ENCODE peak calls at places on chromosome 13, in four cellular contexts. V is hepatocyte; A is CD8-positive, alpha-beta memory T cell; R is CD4-positive, alpha-beta T cell. S is an unnamed sample.

GRCh38 chr13:94886191-94886590 is 173.8 kb upstream of the SOX21 start:
- DNase-seq in R (no peak), A (no peak), V (peak; percentile 13), S (no peak)

GRCh38 chr13:26498524-26499208 is 58.8 kb upstream of the WASF3 start:
- DNase-seq in A (no peak), V (no peak), R (no peak), S (no peak)

GRCh38 chr13:33676700-33677048 is 141.3 kb upstream of the RFC3 start:
- DNase-seq in V (peak; percentile 38), R (no peak), A (no peak), S (no peak)

GRCh38 chr13:20387441-20387971 is 138.2 kb downstream of the CRYL1 start:
- DNase-seq in R (no peak), A (no peak), V (no peak), S (no peak)

GRCh38 chr13:90868321-90868920 is 479.1 kb upstream of the MIR17HG start:
- DNase-seq in R (no peak), A (no peak), V (peak; percentile 28), S (no peak)

GRCh38 chr13:101489635-101490034 is 37.2 kb downstream of the ITGBL1 start:
- DNase-seq in R (no peak), V (no peak), A (no peak), S (no peak)

GRCh38 chr13:24147570-24147963 is 13.0 kb upstream of the SPATA13 start:
- DNase-seq in R (no peak), A (no peak), V (peak; percentile 18), S (no peak)

GRCh38 chr13:111046590-111047141 is 68.4 kb upstream of the ARHGEF7 start:
- DNase-seq in V (no peak), A (no peak), R (no peak), S (no peak)

GRCh38 chr13:43838909-43839308 is 40.6 kb downstream of the CCDC122 start:
- DNase-seq in V (no peak), A (no peak), R (no peak), S (no peak)

GRCh38 chr13:46778879-46779278 is 18.1 kb downstream of the ESD start:
- DNase-seq in V (no peak), R (no peak), A (no peak), S (no peak)

GRCh38 chr13:39506559-39507390 is 96.2 kb downstream of the LHFPL6 start:
- DNase-seq in A (no peak), R (no peak), V (no peak), S (no peak)

GRCh38 chr13:51534075-51534817 is 50.0 kb upstream of the WDFY2 start:
- DNase-seq in A (peak; percentile 4), V (no peak), R (peak; percentile 18), S (no peak)

GRCh38 chr13:96141032-96141431 is 51.1 kb downstream of the HS6ST3 start:
- DNase-seq in V (peak; percentile 59), R (no peak), A (no peak), S (no peak)

GRCh38 chr13:29520671-29521070 is 74.8 kb downstream of the SLC7A1 start:
- DNase-seq in R (no peak), V (no peak), A (no peak), S (no peak)

GRCh38 chr13:101098873-101099272 is 317.4 kb downstream of the NALCN start:
- DNase-seq in R (no peak), V (no peak), A (no peak), S (no peak)

GRCh38 chr13:93249259-93249917 is 22.8 kb downstream of the GPC6 start:
- DNase-seq in V (peak; percentile 49), R (no peak), A (no peak), S (no peak)

GRCh38 chr13:26561636-26562537 is 4.4 kb downstream of the WASF3 start:
- DNase-seq in V (peak; percentile 14), A (no peak), R (no peak), S (no peak)

GRCh38 chr13:100508996-100509395 is 79.6 kb downstream of the GGACT start:
- DNase-seq in R (no peak), A (no peak), V (no peak), S (no peak)

GRCh38 chr13:114096031-114096485 is 36.4 kb downstream of the RASA3 start:
- DNase-seq in A (no peak), V (no peak), R (no peak), S (no peak)

GRCh38 chr13:48353590-48353989 is 50.0 kb downstream of the RB1 start:
- DNase-seq in A (no peak), V (no peak), R (no peak), S (no peak)

GRCh38 chr13:48346583-48346982 is 43.0 kb downstream of the RB1 start:
- DNase-seq in A (no peak), R (no peak), V (no peak), S (no peak)

GRCh38 chr13:48344264-48344663 is 40.7 kb downstream of the RB1 start:
- DNase-seq in A (no peak), R (no peak), V (no peak), S (no peak)

DNA sequence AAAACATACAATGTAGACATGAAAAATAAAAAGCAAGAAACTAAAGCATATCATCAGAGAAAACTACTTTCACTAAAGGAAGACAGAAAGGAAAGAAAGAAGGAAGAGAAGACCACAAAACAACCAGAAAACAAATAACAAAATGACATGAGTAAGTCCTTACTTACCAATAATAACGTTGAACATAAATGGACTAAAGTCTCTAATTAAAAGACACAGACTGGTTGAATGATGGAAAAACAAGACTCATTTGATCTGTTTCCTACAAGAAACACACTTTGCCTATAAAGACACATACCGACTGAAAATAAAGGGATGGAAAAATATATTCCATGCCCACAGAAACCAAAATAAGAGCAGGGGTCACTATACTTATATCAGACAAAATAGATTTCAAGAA is 46.0 kb downstream of the RB1 start:
- DNase-seq in A (no peak), V (no peak), R (no peak), S (no peak)
- H3K9me3 ChIP-seq in A (no peaks in the 10 kb centered on the region), V (peaks cover 28% of the 10 kb centered on the region), R (peaks cover 13% of the 10 kb centered on the region), S (peaks cover 3% of the 10 kb centered on the region)

GRCh38 chr13:19159181-19159580 is 22.4 kb downstream of the TUBA3C start:
- DNase-seq in V (no peak), A (no peak), R (no peak), S (no peak)

GRCh38 chr13:19158526-19158925 is 23.1 kb downstream of the TUBA3C start:
- DNase-seq in A (no peak), R (no peak), V (no peak), S (no peak)

GRCh38 chr13:19156013-19156825 is 25.4 kb downstream of the TUBA3C start:
- DNase-seq in V (no peak), R (no peak), A (no peak), S (no peak)

GRCh38 chr13:19157461-19157860 is 24.2 kb downstream of the TUBA3C start:
- DNase-seq in V (no peak), A (no peak), R (no peak), S (no peak)

GRCh38 chr13:19158006-19158405 is 23.6 kb downstream of the TUBA3C start:
- DNase-seq in A (no peak), R (no peak), V (no peak), S (no peak)
- H3K9me3 ChIP-seq in A (no peaks in the 10 kb centered on the region), R (peaks cover 4% of the 10 kb centered on the region), V (no peaks in the 10 kb centered on the region), S (no peaks in the 10 kb centered on the region)

DNA sequence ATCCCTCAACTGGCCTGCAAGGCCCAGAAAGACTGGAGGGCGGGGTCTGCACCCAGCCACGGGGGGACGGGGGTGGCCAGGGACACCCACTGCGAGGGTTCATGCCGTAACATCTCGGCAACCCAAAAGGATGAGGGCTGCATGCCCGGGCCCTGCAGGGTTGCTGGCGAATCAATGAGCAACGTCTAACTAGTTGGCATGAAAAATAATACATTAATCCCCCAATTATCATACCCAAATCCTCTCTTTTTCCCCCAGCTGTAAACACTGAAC is 232.2 kb downstream of the TUBA3C start:
- DNase-seq in A (no peak), R (no peak), V (no peak), S (no peak)
- H3K9me3 ChIP-seq in A (no peaks in the 10 kb centered on the region), R (no peaks in the 10 kb centered on the region), V (no peaks in the 10 kb centered on the region), S (no peaks in the 10 kb centered on the region)

GRCh38 chr13:42466123-42466522 is 107.8 kb upstream of the TNFSF11 start:
- DNase-seq in R (no peak), A (no peak), V (no peak), S (no peak)
- H3K9me3 ChIP-seq in R (peaks cover 12% of the 10 kb centered on the region), A (peaks cover 5% of the 10 kb centered on the region), V (no peaks in the 10 kb centered on the region), S (peaks cover 3% of the 10 kb centered on the region)

DNA sequence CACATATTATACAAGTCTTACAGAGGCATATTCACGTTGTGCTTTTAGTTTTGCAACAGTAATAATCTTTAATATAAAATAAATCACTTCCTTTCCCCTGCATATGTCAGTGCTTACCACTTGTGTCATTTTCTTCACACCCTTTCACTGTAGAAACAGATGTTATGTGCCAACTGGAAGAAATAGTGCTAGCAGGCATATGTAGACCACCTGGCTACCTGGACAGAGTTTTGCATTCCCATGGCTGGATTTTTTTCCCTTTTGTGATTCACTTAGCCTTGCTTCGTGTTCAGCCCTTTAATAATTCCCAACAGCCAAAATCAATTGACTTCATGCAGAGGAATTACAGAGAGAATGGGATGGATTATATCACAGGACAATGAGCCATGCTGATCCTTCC is 399.1 kb upstream of the SPRY2 start:
- DNase-seq in A (no peak), V (no peak), R (no peak), S (no peak)
- H3K9me3 ChIP-seq in A (no peaks in the 10 kb centered on the region), V (no peaks in the 10 kb centered on the region), R (peaks cover 7% of the 10 kb centered on the region), S (no peaks in the 10 kb centered on the region)

DNA sequence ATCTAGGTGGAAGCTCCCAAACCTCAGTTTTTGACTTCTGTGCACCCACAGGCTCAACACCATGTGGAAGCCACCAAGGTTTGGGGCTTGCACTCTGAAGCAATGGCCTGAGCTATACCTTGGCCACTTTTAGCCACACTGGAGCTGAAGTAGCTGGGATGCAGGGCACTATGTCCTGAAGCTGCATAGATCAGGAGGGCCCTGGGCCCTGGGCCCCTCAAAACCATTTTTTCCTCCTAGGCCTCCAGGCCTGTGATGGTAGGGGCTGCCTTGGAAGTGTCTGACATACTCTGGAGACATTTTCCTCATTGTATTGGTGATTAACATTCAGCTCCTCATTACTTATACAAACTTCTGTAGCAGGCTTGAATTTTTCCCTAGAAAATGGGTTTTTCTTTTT is 273.7 kb downstream of the FGF9 start:
- DNase-seq in A (no peak), R (no peak), V (no peak), S (no peak)
- H3K9me3 ChIP-seq in A (no peaks in the 10 kb centered on the region), R (peaks cover 11% of the 10 kb centered on the region), V (no peaks in the 10 kb centered on the region), S (no peaks in the 10 kb centered on the region)

DNA sequence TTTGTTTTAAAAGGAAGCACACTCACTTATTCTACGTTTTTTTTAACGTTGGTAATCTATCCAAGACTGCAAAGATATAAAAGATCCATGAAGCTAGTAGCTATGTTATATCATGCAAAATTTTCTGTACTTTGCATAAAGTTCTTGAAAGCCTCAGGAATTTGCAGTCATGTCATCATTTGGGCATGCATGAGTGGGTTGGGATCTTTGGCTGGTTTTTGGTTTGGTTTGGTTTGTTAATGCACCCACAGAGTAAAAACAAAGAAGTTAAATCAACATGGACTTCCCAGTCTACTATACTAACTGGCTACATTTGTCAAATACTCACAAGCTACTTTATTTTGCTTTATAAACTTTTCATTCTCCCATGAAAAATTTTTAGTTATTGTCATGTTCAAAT is 26.1 kb downstream of the RXFP2 start:
- DNase-seq in V (no peak), A (no peak), R (no peak), S (no peak)
- H3K9me3 ChIP-seq in V (no peaks in the 10 kb centered on the region), A (no peaks in the 10 kb centered on the region), R (no peaks in the 10 kb centered on the region), S (no peaks in the 10 kb centered on the region)

GRCh38 chr13:54241719-54242118 is 1213.1 kb downstream of the OLFM4 start:
- DNase-seq in A (no peak), R (no peak), V (peak; percentile 37), S (no peak)
- H3K9me3 ChIP-seq in A (no peaks in the 10 kb centered on the region), R (peaks cover 10% of the 10 kb centered on the region), V (no peaks in the 10 kb centered on the region), S (no peaks in the 10 kb centered on the region)

GRCh38 chr13:104327217-104327616 is 1261.0 kb upstream of the SLC10A2 start:
- DNase-seq in R (no peak), A (no peak), V (no peak), S (no peak)
- H3K9me3 ChIP-seq in R (no peaks in the 10 kb centered on the region), A (no peaks in the 10 kb centered on the region), V (no peaks in the 10 kb centered on the region), S (no peaks in the 10 kb centered on the region)